ENCODE peak calls at places on chromosomes 11 and 22, in six cellular contexts. H is CD4-positive, alpha-beta T cell; Z is suprapubic skin; K is chondrocyte; V is neural crest cell; U is lower leg skin. A is an unnamed sample.

GRCh38 chr11:95363189-95363588 is 132.2 kb upstream of the SESN3 start:
- DNase-seq in H (no peak), Z (no peak), K (no peak), V (no peak), U (no peak), A (no peak)

GRCh38 chr11:79705648-79706047 is 264.8 kb upstream of the TENM4 start:
- DNase-seq in H (no peak), Z (no peak), K (no peak), V (no peak), U (no peak), A (no peak)

GRCh38 chr11:67051945-67052488 is 4.6 kb upstream of the RHOD start:
- DNase-seq in H (no peak), Z (no peak), K (no peak), V (no peak), U (no peak), A (no peak)

GRCh38 chr22:32632650-32633049 is 158.0 kb downstream of the FBXO7 start:
- DNase-seq in H (no peak), Z (no peak), K (no peak), V (no peak), U (no peak), A (no peak)

GRCh38 chr11:34916810-34917780 is 677 bp downstream of the PDHX start:
- DNase-seq in H (no peak), Z (no peak), K (no peak), V (no peak), U (no peak), A (no peak)

GRCh38 chr11:88175707-88176066 is 444 bp upstream of the RAB38 start:
- DNase-seq in H (no peak), Z (no peak), K (no peak), V (no peak), U (no peak), A (no peak)

GRCh38 chr22:26669060-26669481 is 11.7 kb downstream of the MIAT start:
- DNase-seq in H (no peak), Z (no peak), K (no peak), V (peak; percentile 40), U (no peak), A (no peak)

GRCh38 chr22:46531776-46532175 is 5.6 kb downstream of the CELSR1 start:
- DNase-seq in H (no peak), Z (no peak), K (no peak), V (no peak), U (no peak), A (no peak)

GRCh38 chr11:61700720-61701119 is 20.5 kb downstream of the DAGLA start:
- DNase-seq in H (no peak), Z (no peak), K (no peak), V (no peak), U (no peak), A (no peak)

GRCh38 chr11:75152651-75153553 is 2.0 kb downstream of the SLCO2B1 start:
- DNase-seq in H (no peak), Z (no peak), K (no peak), V (no peak), U (no peak), A (no peak)

GRCh38 chr11:95299078-95299611 is 68.1 kb upstream of the SESN3 start:
- DNase-seq in H (no peak), Z (no peak), K (no peak), V (no peak), U (no peak), A (no peak)

GRCh38 chr11:23903044-23903704 is 593.7 kb upstream of the LUZP2 start:
- DNase-seq in H (no peak), Z (no peak), K (no peak), V (no peak), U (no peak), A (no peak)

GRCh38 chr22:39546889-39547586 is 14.5 kb upstream of the RPS19BP1 start:
- DNase-seq in H (no peak), Z (no peak), K (no peak), V (no peak), U (no peak), A (no peak)

GRCh38 chr11:116525961-116526495 is 246.8 kb downstream of the BUD13 start:
- DNase-seq in H (no peak), Z (peak; percentile 38), K (no peak), V (no peak), U (peak; percentile 72), A (no peak)

GRCh38 chr22:49502126-49502826 is 325.4 kb downstream of the BRD1 start:
- DNase-seq in H (no peak), Z (no peak), K (no peak), V (no peak), U (peak; percentile 50), A (no peak)

GRCh38 chr11:2533642-2534115 is 88.9 kb downstream of the KCNQ1 start:
- DNase-seq in H (no peak), Z (peak; percentile 87), K (peak; percentile 94), V (peak; percentile 52), U (peak; percentile 93), A (no peak)

GRCh38 chr11:122633219-122633829 is 22.2 kb upstream of the UBASH3B start:
- DNase-seq in H (no peak), Z (no peak), K (no peak), V (no peak), U (no peak), A (no peak)

GRCh38 chr11:133118563-133119303 is 413.6 kb downstream of the OPCML start:
- DNase-seq in H (no peak), Z (no peak), K (no peak), V (no peak), U (no peak), A (no peak)

GRCh38 chr22:44628273-44628672 is 73.7 kb upstream of the PRR5 start:
- DNase-seq in H (no peak), Z (no peak), K (peak; percentile 82), V (no peak), U (no peak), A (no peak)

GRCh38 chr11:128860571-128861361 is 6.3 kb downstream of the KCNJ1 start:
- DNase-seq in H (no peak), Z (no peak), K (no peak), V (no peak), U (no peak), A (no peak)

GRCh38 chr11:57414612-57415212 is 12.2 kb downstream of the SLC43A3 start:
- DNase-seq in H (no peak), Z (no peak), K (no peak), V (no peak), U (no peak), A (no peak)

GRCh38 chr11:112128483-112129121 is 35.3 kb downstream of the IL18 start:
- DNase-seq in H (no peak), Z (no peak), K (no peak), V (no peak), U (peak; percentile 89), A (no peak)

GRCh38 chr11:47914743-47915142 is 65.6 kb upstream of the PTPRJ start:
- DNase-seq in H (no peak), Z (no peak), K (no peak), V (no peak), U (no peak), A (no peak)

GRCh38 chr11:47917643-47918369 is 62.6 kb upstream of the PTPRJ start:
- DNase-seq in H (no peak), Z (peak; percentile 90), K (no peak), V (no peak), U (peak; percentile 94), A (peak; percentile 45)

GRCh38 chr11:47916361-47916841 is 64.0 kb upstream of the PTPRJ start:
- DNase-seq in H (no peak), Z (no peak), K (no peak), V (no peak), U (no peak), A (no peak)

GRCh38 chr11:47913569-47914244 is 65.6 kb upstream of the NUP160 start:
- DNase-seq in H (no peak), Z (no peak), K (peak; percentile 34), V (no peak), U (no peak), A (no peak)

GRCh38 chr11:47915407-47916137 is 64.8 kb upstream of the PTPRJ start:
- DNase-seq in H (peak; percentile 14), Z (no peak), K (peak; percentile 49), V (no peak), U (no peak), A (no peak)
- TF ChIP-seq CTCF in H (no peak), Z (no peak), K (no peak), V (no peak), U (no peak), A (no peak)

GRCh38 chr11:22539851-22540376 is 85.7 kb downstream of the FANCF start:
- DNase-seq in H (no peak), Z (no peak), K (no peak), V (no peak), U (no peak), A (no peak)
- TF ChIP-seq CTCF in H (no peak), Z (no peak), K (peak; percentile 83), V (peak; percentile 79), U (no peak), A (no peak)

GRCh38 chr11:697028-697491 is 1.4 kb downstream of the TMEM80 start:
- DNase-seq in H (no peak), Z (no peak), K (no peak), V (no peak), U (no peak), A (no peak)
- TF ChIP-seq CTCF in H (no peak), Z (no peak), K (no peak), V (no peak), U (no peak), A (no peak)

GRCh38 chr11:60252208-60252566 is 9.2 kb upstream of the MS4A4E start:
- DNase-seq in H (no peak), Z (no peak), K (no peak), V (no peak), U (no peak), A (no peak)

GRCh38 chr11:60252709-60253108 is 9.8 kb upstream of the MS4A4E start:
- DNase-seq in H (no peak), Z (no peak), K (no peak), V (no peak), U (no peak), A (no peak)

DNA sequence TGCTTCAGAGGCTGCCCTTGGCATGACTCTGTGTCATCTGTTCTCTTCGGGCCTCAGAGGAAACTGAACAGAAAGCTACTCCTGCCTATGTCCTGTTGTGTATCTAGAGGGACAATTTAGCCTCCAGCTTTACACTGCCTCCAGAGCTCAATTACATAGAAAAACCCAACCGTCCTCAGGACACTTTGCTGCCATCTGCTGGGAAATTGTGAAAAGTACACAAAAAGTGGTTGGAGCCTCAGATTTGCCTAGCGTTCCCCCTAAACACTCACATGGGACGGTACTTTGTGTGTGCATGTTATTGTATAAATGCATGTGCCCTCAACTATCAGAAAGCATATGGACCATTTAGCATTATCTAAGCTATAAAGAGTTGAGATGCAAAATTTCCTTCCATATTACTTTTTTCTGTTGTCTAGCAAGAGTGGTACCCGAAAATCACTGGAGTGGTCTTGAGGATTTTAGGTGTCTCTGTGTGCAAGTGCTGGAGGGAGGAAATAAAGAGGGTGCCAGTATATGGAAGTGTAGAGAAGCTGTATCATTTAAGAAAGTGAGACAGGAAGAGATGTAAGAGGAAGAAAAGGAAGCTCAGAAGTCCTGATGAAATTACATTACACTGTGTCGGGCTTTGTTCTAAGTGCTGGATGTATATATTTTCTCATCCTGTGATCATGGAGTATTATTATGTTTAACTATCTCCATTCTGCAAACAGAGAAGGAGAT is 8.7 kb upstream of the MS4A4E start:
- DNase-seq in H (no peak), Z (no peak), K (no peak), V (peak; percentile 14), U (no peak), A (no peak)
- TF ChIP-seq CTCF in H (peak; percentile 55), Z (no peak), K (peak; percentile 76), V (peak; percentile 64), U (no peak), A (no peak)

A was measured in activated B cell treated with CpG ODN at 0.5 μM for 24 hours.